ENCODE peak calls at places on chromosomes 3 and 15, in seven cellular contexts. O is A549, X is astrocyte, M is H9, K is mesenchymal stem cell, E is GM23248, L is IMR-90. R is an unnamed sample.

GRCh38 chr15:83365370-83365938 is 81.0 kb upstream of the BNC1 start:
- DNase-seq in O (peak; percentile 32), X (peak; percentile 58), M (peak; percentile 51), K (peak; percentile 78), E (peak; percentile 84), L (peak; percentile 20), R (peak; percentile 80)

GRCh38 chr15:97026781-97027180 is 696.3 kb downstream of the NR2F2 start:
- DNase-seq in O (no peak), X (peak; percentile 7), M (no peak), K (no peak), E (no peak), L (no peak), R (no peak)

GRCh38 chr3:14508966-14509795 is 31.0 kb downstream of the GRIP2 start:
- DNase-seq in O (peak; percentile 48), X (no peak), M (peak; percentile 89), K (peak; percentile 47), E (peak; percentile 37), L (peak; percentile 18), R (peak; percentile 98)

GRCh38 chr3:98705212-98705611 is 57.9 kb upstream of the ST3GAL6 start:
- DNase-seq in O (no peak), X (no peak), M (no peak), K (peak; percentile 62), E (no peak), L (peak; percentile 74), R (no peak)

GRCh38 chr3:111584724-111585123 is 10.4 kb downstream of the ZBED2 start:
- DNase-seq in O (no peak), X (peak; percentile 26), M (no peak), K (no peak), E (no peak), L (no peak), R (peak; percentile 45)

GRCh38 chr3:10867384-10867783 is 51.4 kb downstream of the SLC6A11 start:
- DNase-seq in O (no peak), X (peak; percentile 2), M (peak; percentile 52), K (no peak), E (peak; percentile 34), L (no peak), R (no peak)

GRCh38 chr15:71440479-71441071 is 325.3 kb downstream of the THSD4 start:
- DNase-seq in O (peak; percentile 86), X (peak; percentile 57), M (no peak), K (peak; percentile 69), E (peak; percentile 71), L (peak; percentile 80), R (peak; percentile 59)

GRCh38 chr3:4398120-4398740 is 68.8 kb downstream of the SUMF1 start:
- DNase-seq in O (no peak), X (no peak), M (no peak), K (peak; percentile 17), E (peak; percentile 3), L (no peak), R (no peak)

GRCh38 chr3:153291052-153291689 is 129.1 kb downstream of the RAP2B start:
- DNase-seq in O (peak; percentile 37), X (no peak), M (no peak), K (peak; percentile 34), E (peak; percentile 50), L (no peak), R (no peak)

GRCh38 chr3:40464339-40465110 is 7.4 kb downstream of the RPL14 start:
- DNase-seq in O (no peak), X (no peak), M (no peak), K (no peak), E (no peak), L (no peak), R (no peak)

GRCh38 chr3:158713094-158713499 is 19.2 kb downstream of the RARRES1 start:
- DNase-seq in O (no peak), X (peak; percentile 45), M (no peak), K (peak; percentile 71), E (peak; percentile 48), L (no peak), R (no peak)

GRCh38 chr3:55189359-55189801 is 261.5 kb upstream of the LRTM1 start:
- DNase-seq in O (peak; percentile 37), X (peak; percentile 96), M (peak; percentile 56), K (peak; percentile 96), E (peak; percentile 39), L (peak; percentile 78), R (peak; percentile 85)

GRCh38 chr3:6860911-6861330 is at the start of gene GRM7:
- DNase-seq in O (no peak), X (peak; percentile 75), M (peak; percentile 64), K (no peak), E (no peak), L (no peak), R (no peak)

GRCh38 chr3:38655708-38656300 is 6.3 kb upstream of the SCN5A start:
- DNase-seq in O (peak; percentile 64), X (peak; percentile 14), M (peak; percentile 64), K (peak; percentile 34), E (peak; percentile 51), L (peak; percentile 51), R (peak; percentile 77)

GRCh38 chr3:105915524-105915923 is 46.7 kb upstream of the CBLB start:
- DNase-seq in O (no peak), X (no peak), M (no peak), K (no peak), E (peak; percentile 26), L (no peak), R (peak; percentile 57)

DNA sequence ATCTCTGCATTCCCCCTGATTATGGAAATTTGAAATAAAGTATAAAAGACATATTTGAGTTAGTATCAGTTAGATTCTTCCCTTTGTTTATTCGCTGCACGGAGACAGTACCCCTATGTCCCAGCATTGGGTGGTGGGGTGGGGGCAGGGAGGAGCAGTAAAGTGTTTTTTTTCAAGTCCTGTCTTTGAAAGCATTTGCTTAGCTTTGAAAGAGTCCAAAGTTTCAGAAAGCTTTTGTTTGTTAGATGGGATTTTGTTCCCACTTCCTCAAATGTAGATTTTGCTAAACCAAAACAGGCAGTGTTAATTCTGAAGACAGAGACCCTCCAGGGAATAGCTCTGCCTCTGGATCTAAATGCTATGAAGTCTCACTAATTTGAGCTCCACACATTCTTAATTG is 114.7 kb upstream of the KCNAB1 start:
- DNase-seq in O (no peak), X (no peak), M (no peak), K (no peak), E (no peak), L (no peak), R (no peak)
- H3K4me2 ChIP-seq in O (no peak overlapping the region), X (no peak overlapping the region), M (no peak overlapping the region), K (no peak overlapping the region), E (no peak overlapping the region), L (no peak overlapping the region), R (no peak overlapping the region)

DNA sequence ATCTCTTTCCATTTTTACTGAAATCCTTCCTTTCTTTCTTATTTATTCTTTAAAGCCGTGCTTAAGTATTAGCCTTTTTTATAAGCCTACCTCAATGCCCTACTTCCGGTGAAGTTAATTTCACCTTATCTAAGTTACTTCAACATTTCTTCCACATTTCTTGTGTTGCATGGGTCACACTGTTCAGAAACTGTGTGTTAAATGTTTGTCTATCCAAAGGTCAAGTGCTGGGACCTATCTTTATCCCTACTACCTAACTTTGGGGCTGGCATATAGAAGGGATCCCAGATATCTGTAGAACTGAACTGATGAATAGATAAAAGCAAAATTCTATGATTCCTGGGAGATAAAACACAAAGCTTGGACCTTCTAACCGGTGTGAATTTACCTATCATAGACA is 332.3 kb upstream of the SATB1 start:
- DNase-seq in O (no peak), X (no peak), M (no peak), K (no peak), E (no peak), L (no peak), R (no peak)
- H3K4me2 ChIP-seq in O (no peak overlapping the region), X (no peak overlapping the region), M (no peak overlapping the region), K (no peak overlapping the region), E (no peak overlapping the region), L (no peak overlapping the region), R (no peak overlapping the region)

DNA sequence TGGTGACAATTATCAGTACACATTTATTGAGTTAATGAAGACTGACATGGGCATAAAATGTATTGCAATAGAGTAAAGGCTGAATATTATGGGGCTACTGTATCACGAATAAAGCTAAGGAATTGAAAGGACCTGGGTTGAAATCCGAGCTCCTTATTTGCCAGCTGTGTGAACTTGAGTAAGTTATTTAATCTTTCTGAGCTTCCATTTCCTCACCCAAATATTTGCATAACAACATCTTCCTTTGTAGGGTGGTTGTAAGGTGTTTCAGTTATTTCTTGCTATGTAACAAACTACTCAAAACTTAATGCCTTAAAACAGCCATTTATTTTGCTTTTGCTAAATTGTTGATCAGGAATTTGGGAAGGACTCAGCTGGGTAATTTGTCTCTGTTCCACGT is 111.1 kb upstream of the TSC22D2 start:
- DNase-seq in O (no peak), X (no peak), M (no peak), K (no peak), E (no peak), L (no peak), R (no peak)
- H3K4me2 ChIP-seq in O (no peak overlapping the region), X (no peak overlapping the region), M (no peak overlapping the region), K (no peak overlapping the region), E (no peak overlapping the region), L (no peak overlapping the region), R (no peak overlapping the region)

DNA sequence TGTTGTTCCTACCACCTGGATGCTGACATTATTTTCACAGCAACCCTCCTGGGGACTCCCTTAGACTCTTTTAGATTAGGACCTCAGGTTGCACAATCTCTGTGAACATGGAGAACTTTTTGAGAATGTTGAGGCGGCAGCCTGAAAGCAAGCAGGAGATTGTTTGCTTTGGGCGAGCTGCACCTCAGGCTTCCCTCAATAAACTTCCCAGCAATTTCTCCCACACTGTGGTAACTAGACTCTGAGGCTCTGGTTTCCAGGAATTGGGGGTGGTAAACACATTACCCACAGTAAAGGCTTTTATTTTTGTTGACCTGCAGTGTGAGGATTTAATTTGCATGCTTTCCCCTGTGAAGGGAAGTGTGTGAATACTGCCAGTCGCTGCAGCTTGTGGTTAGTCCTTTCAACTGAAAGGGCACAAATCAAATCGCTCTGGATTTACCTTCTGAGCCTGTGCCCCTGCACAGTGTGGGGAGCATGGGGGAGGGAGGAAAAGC is 35.2 kb upstream of the SIAH2 start:
- DNase-seq in O (peak; percentile 12), X (peak; percentile 12), M (peak; percentile 38), K (peak; percentile 6), E (no peak), L (no peak), R (no peak)
- H3K4me2 ChIP-seq in O (peak overlapping the region; percentile 35), X (peak overlapping the region; percentile 11), M (no peak overlapping the region), K (peak overlapping the region; percentile 35), E (no peak overlapping the region), L (no peak overlapping the region), R (no peak overlapping the region)